ENCODE peak calls at places on chromosomes 13 and 19, in four cellular contexts. A is EH, Z is lower lobe of right lung, W is A549. Y is an unnamed sample.

GRCh38 chr13:35747594-35747993 is 271.1 kb upstream of the MAB21L1 start:
- DNase-seq in W (no peak), A (no peak), Z (no peak), Y (no peak)

GRCh38 chr19:10334340-10335148 is 1.2 kb upstream of the RAVER1 start:
- DNase-seq in A (peak; percentile 97), Z (peak; percentile 96), W (peak; percentile 66), Y (peak; percentile 98)

GRCh38 chr19:38227272-38228004 is 3.4 kb upstream of the DPF1 start:
- DNase-seq in A (no peak), Z (no peak), W (no peak), Y (no peak)

GRCh38 chr13:25372275-25373081 is 704 bp downstream of the ATP8A2 start:
- DNase-seq in W (no peak), Z (no peak), A (no peak), Y (no peak)

GRCh38 chr19:33438987-33439781 is 65.7 kb downstream of the CEBPG start:
- DNase-seq in W (no peak), A (no peak), Z (peak; percentile 18), Y (no peak)

GRCh38 chr19:2056810-2057192 is 5.8 kb upstream of the MKNK2 start:
- DNase-seq in A (no peak), W (no peak), Z (no peak), Y (no peak)

GRCh38 chr13:109667754-109668360 is 118.5 kb downstream of the IRS2 start:
- DNase-seq in W (no peak), A (no peak), Z (no peak), Y (no peak)

GRCh38 chr13:48403151-48403631 is 9.7 kb downstream of the LPAR6 start:
- DNase-seq in W (no peak), A (peak; percentile 20), Z (no peak), Y (no peak)

GRCh38 chr13:56393549-56393948 is 747.2 kb upstream of the PRR20A start:
- DNase-seq in W (no peak), A (no peak), Z (no peak), Y (no peak)

GRCh38 chr13:30997697-30998547 is 65.5 kb downstream of the TEX26 start:
- DNase-seq in A (no peak), W (no peak), Z (no peak), Y (no peak)

GRCh38 chr19:44658069-44658727 is 13.1 kb upstream of the CEACAM19 start:
- DNase-seq in W (no peak), Z (no peak), A (no peak), Y (peak; percentile 49)

GRCh38 chr13:79548886-79549285 is 67.9 kb downstream of the NDFIP2 start:
- DNase-seq in W (no peak), Z (no peak), A (peak; percentile 12), Y (peak; percentile 43)

GRCh38 chr13:99415851-99416331 is 85.4 kb upstream of the TM9SF2 start:
- DNase-seq in A (no peak), Z (no peak), W (no peak), Y (no peak)

GRCh38 chr13:38024431-38024830 is 154.9 kb upstream of the TRPC4 start:
- DNase-seq in Z (no peak), W (no peak), A (peak; percentile 62), Y (no peak)

GRCh38 chr19:40461669-40462221 is 3.8 kb downstream of the BLVRB start:
- DNase-seq in A (no peak), W (no peak), Z (peak; percentile 78), Y (no peak)

GRCh38 chr19:21749090-21749489 is 18.3 kb downstream of the ZNF100 start:
- DNase-seq in A (peak; percentile 11), W (no peak), Z (no peak), Y (no peak)

GRCh38 chr13:75195479-75196111 is 286.4 kb downstream of the TBC1D4 start:
- DNase-seq in A (no peak), Z (no peak), W (no peak), Y (no peak)

GRCh38 chr13:30364876-30365275 is 57.4 kb upstream of the UBE2L5 start:
- DNase-seq in A (peak; percentile 71), Z (no peak), W (no peak), Y (peak; percentile 95)

GRCh38 chr13:107254392-107254791 is 686.5 kb upstream of the ARGLU1 start:
- DNase-seq in Z (no peak), A (no peak), W (no peak), Y (no peak)

GRCh38 chr19:34960103-34960805 is 3.8 kb downstream of the ZNF792 start:
- DNase-seq in A (peak; percentile 75), Z (no peak), W (no peak), Y (no peak)

GRCh38 chr13:49635599-49636433 is 7.5 kb downstream of the ARL11 start:
- DNase-seq in A (peak; percentile 54), W (no peak), Z (no peak), Y (peak; percentile 58)

GRCh38 chr19:853014-853553 is 981 bp downstream of the ELANE start:
- DNase-seq in W (no peak), A (no peak), Z (no peak), Y (no peak)

GRCh38 chr13:30159446-30159839 is 147.9 kb downstream of the KATNAL1 start:
- DNase-seq in W (no peak), A (peak; percentile 84), Z (no peak), Y (no peak)

GRCh38 chr13:111153977-111154332 is 38.8 kb downstream of the ARHGEF7 start:
- DNase-seq in A (no peak), Z (no peak), W (peak; percentile 14), Y (no peak)

GRCh38 chr19:8209965-8210659 is 942 bp downstream of the CERS4 start:
- DNase-seq in A (no peak), W (no peak), Z (no peak), Y (no peak)

GRCh38 chr13:91767681-91768080 is 369.3 kb downstream of the GPC5 start:
- DNase-seq in W (no peak), Z (no peak), A (no peak), Y (no peak)

GRCh38 chr19:1785310-1785709 is 26.8 kb downstream of the ATP8B3 start:
- DNase-seq in Z (no peak), A (no peak), W (no peak), Y (no peak)

GRCh38 chr19:46660008-46660517 is 919 bp downstream of the DACT3 start:
- DNase-seq in W (no peak), A (peak; percentile 21), Z (no peak), Y (no peak)

GRCh38 chr19:21482863-21483276 is 22.5 kb upstream of the ZNF429 start:
- DNase-seq in A (peak; percentile 75), W (no peak), Z (peak; percentile 68), Y (peak; percentile 41)

GRCh38 chr13:107157272-107157671 is 589.3 kb upstream of the ARGLU1 start:
- DNase-seq in Z (no peak), W (no peak), A (no peak), Y (no peak)

GRCh38 chr13:44197791-44198770 is 175.5 kb upstream of the SERP2 start:
- DNase-seq in A (peak; percentile 36), Z (no peak), W (no peak), Y (no peak)

GRCh38 chr13:74090869-74091605 is 43.2 kb downstream of the KLF12 start:
- DNase-seq in W (no peak), Z (no peak), A (no peak), Y (no peak)

GRCh38 chr13:33271759-33272158 is 13.8 kb downstream of the STARD13 start:
- DNase-seq in A (no peak), Z (no peak), W (no peak), Y (no peak)

GRCh38 chr19:53019684-53020083 is 6.0 kb downstream of the ERVV-1 start:
- DNase-seq in Z (no peak), W (no peak), A (no peak), Y (peak; percentile 20)

GRCh38 chr13:111993701-111994100 is 73.2 kb upstream of the SOX1 start:
- DNase-seq in Z (no peak), A (no peak), W (no peak), Y (no peak)

GRCh38 chr13:27406178-27406939 is 18.1 kb upstream of the GTF3A start:
- DNase-seq in A (peak; percentile 53), Z (no peak), W (peak; percentile 41), Y (peak; percentile 71)

GRCh38 chr13:24159921-24160324 is 597 bp upstream of the SPATA13 start:
- DNase-seq in A (no peak), W (no peak), Z (no peak), Y (peak; percentile 17)

Y was measured in dermis blood vessel endothelial cell.